ENCODE peak calls at places on chromosome 1, in nine cellular contexts. W is CD8-positive, alpha-beta T cell; Q is A549; P is GM12865; K is fibroblast of mammary gland; L is heart right ventricle; V is fibroblast of the aortic adventitia; M is fibroblast of lung; A is B cell. N is an unnamed sample.

GRCh38 chr1:201295861-201296260 is 12.6 kb downstream of the PKP1 start:
- DNase-seq in W (no peak), Q (peak), P (no peak), K (peak), L (no peak), V (peak), M (peak), A (no peak), N (peak)

GRCh38 chr1:235038701-235039100 is 89.9 kb downstream of the TOMM20 start:
- DNase-seq in W (no peak), Q (no peak), P (no peak), K (no peak), L (no peak), V (no peak), M (no peak), A (no peak), N (no peak)

GRCh38 chr1:9181990-9182783 is 52.4 kb upstream of the H6PD start:
- DNase-seq in W (no peak), Q (no peak), P (peak), K (peak), L (no peak), V (peak), M (no peak), A (no peak), N (peak)

GRCh38 chr1:9601942-9602793 is 13.5 kb downstream of the TMEM201 start:
- DNase-seq in W (no peak), Q (no peak), P (no peak), K (no peak), L (no peak), V (no peak), M (no peak), A (no peak), N (no peak)

GRCh38 chr1:151511636-151512215 is 539 bp downstream of the CGN start:
- DNase-seq in W (peak), Q (peak), P (peak), K (no peak), L (peak), V (no peak), M (no peak), A (no peak), N (peak)

GRCh38 chr1:208500379-208500778 is 256.2 kb upstream of the PLXNA2 start:
- DNase-seq in W (no peak), Q (no peak), P (no peak), K (no peak), L (no peak), V (no peak), M (no peak), A (no peak), N (no peak)

GRCh38 chr1:209931141-209931540 is 6.9 kb upstream of the SYT14 start:
- DNase-seq in W (no peak), Q (no peak), P (no peak), K (no peak), L (no peak), V (no peak), M (no peak), A (no peak), N (no peak)

GRCh38 chr1:175221548-175222175 is 29.1 kb upstream of the KIAA0040 start:
- DNase-seq in W (no peak), Q (no peak), P (no peak), K (no peak), L (peak), V (peak), M (peak), A (no peak), N (peak)

GRCh38 chr1:214332950-214333798 is 52.2 kb downstream of the SMYD2 start:
- DNase-seq in W (no peak), Q (peak), P (peak), K (peak), L (peak), V (peak), M (peak), A (no peak), N (peak)

GRCh38 chr1:75133754-75134655 is at the start of gene LHX8:
- DNase-seq in W (no peak), Q (no peak), P (peak), K (no peak), L (no peak), V (no peak), M (peak), A (no peak), N (no peak)

GRCh38 chr1:17825273-17826164 is 70.4 kb downstream of the ACTL8 start:
- DNase-seq in W (no peak), Q (no peak), P (no peak), K (peak), L (no peak), V (no peak), M (no peak), A (no peak), N (no peak)

GRCh38 chr1:53956308-53957168 is 10.4 kb downstream of the LRRC42 start:
- DNase-seq in W (no peak), Q (no peak), P (no peak), K (peak), L (no peak), V (no peak), M (no peak), A (no peak), N (peak)

GRCh38 chr1:215273838-215274516 is 191.4 kb downstream of the KCNK2 start:
- DNase-seq in W (no peak), Q (no peak), P (no peak), K (peak), L (no peak), V (peak), M (peak), A (no peak), N (peak)

GRCh38 chr1:62689524-62689923 is 1.3 kb upstream of the DOCK7 start:
- DNase-seq in W (no peak), Q (no peak), P (peak), K (peak), L (no peak), V (peak), M (peak), A (no peak), N (peak)

GRCh38 chr1:175887981-175888428 is 144.6 kb upstream of the TNR start:
- DNase-seq in W (no peak), Q (peak), P (peak), K (peak), L (peak), V (peak), M (peak), A (no peak), N (peak)

GRCh38 chr1:212281589-212281988 is 3.6 kb upstream of the PPP2R5A start:
- DNase-seq in W (no peak), Q (no peak), P (no peak), K (peak), L (no peak), V (peak), M (no peak), A (no peak), N (peak)

DNA sequence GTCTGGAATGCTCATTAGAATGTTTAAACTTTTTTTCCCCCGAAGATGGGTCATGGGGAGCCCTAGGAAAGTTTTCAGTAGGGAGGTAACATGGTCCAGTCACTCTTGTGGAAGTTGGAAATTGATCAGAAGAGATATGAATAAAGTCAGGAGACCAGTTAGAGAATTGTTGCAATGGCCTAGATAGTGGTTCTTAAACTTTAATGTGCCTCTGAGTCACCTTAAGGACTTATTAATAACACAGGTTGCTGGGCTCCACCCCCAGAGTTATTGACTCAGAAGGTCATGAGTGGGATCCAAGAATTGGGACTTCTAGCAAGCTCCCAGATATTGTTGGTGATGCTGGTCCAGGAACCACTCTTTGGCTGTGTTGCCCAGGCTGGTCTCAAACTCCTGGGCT is 3.2 kb upstream of the TFAP2E start:
- DNase-seq in W (no peak), Q (no peak), P (no peak), K (peak), L (no peak), V (peak), M (peak), A (no peak), N (no peak)
- TF ChIP-seq CTCF in W (no peak), Q (no peak), P (no peak), K (no peak), L (no peak), V (no peak), M (no peak), A (no peak), N (no peak)

DNA sequence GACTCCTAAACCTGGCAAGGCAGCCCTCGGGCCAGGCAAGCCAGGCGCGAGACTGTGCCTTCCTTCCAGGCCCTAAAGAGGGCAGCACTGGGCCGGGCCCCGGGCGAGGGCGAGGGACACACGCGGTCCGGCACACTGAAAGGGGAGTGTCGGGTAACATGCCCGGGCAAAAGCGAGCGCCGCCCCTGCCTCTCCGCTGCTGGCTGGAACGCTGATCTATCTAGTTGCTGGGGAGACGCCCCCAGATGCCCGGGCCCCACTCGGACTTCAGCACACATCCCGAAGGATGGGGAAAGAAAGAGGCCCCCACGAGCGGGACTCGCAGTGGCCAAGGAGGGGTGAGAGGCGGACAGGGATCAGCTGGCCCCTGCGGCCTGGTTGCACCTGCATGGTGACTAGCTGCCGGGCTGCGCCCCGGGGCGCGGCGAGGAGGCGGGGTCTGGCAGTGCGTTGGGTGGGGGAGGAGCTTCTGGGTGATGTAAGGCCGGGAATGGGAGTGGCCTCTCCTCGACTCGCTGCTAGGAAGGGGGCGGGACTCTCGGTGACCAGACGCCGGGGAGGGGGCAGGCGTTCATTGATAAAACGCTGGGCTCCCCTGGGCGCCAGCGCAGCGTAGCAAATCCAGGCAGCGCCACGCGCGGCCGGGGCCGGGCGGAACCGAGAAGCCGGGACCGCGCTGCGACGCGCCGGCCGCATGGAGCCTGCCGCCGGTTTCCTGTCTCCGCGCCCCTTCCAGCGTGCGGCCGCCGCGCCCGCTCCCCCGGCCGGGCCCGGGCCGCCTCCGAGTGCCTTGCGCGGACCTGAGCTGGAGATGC is at the start of gene PLK3:
- DNase-seq in W (peak), Q (peak), P (peak), K (peak), L (peak), V (peak), M (peak), A (peak), N (peak)
- TF ChIP-seq CTCF in W (peak), Q (peak), P (peak), K (peak), L (peak), V (peak), M (peak), A (peak), N (peak)

DNA sequence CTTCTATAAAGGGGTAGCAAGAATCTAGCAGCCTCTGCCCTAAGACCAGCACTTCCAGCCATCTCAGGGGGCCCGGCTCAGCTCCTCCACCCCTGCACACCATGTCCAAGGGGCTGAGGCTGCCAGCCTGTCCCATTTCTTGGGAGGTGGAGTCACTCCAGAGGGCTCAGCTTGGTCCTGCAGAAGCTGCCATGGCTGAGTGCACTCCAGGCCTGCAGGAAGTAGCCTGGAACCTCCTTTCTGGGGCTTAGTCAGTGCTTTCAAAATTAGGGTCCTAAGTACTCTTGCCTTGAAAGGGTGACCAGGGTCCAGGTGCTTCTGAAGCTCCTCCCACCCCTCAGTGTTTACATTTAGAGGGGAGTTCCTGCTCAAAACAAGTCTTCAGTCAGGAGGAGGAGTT is 128.3 kb upstream of the VAMP3 start:
- DNase-seq in W (no peak), Q (no peak), P (no peak), K (no peak), L (no peak), V (no peak), M (no peak), A (no peak), N (no peak)
- TF ChIP-seq CTCF in W (no peak), Q (no peak), P (no peak), K (no peak), L (no peak), V (no peak), M (no peak), A (no peak), N (no peak)

GRCh38 chr1:47179988-47180563 is 9.8 kb downstream of the PDZK1IP1 start:
- DNase-seq in W (no peak), Q (no peak), P (no peak), K (no peak), L (no peak), V (no peak), M (no peak), A (no peak), N (no peak)
- TF ChIP-seq CTCF in W (no peak), Q (no peak), P (no peak), K (no peak), L (no peak), V (no peak), M (no peak), A (no peak), N (no peak)

GRCh38 chr1:183023146-183023600 is at the start of gene LAMC1:
- DNase-seq in W (no peak), Q (peak), P (peak), K (peak), L (peak), V (peak), M (peak), A (peak), N (peak)

GRCh38 chr1:183022202-183023145 is 746 bp upstream of the LAMC1 start:
- DNase-seq in W (no peak), Q (peak), P (peak), K (peak), L (peak), V (peak), M (peak), A (peak), N (peak)

GRCh38 chr1:183021405-183022201 is 1.6 kb upstream of the LAMC1 start:
- DNase-seq in W (no peak), Q (no peak), P (no peak), K (no peak), L (no peak), V (no peak), M (no peak), A (no peak), N (no peak)

GRCh38 chr1:183019126-183019740 is 4.0 kb upstream of the LAMC1 start:
- DNase-seq in W (no peak), Q (no peak), P (no peak), K (no peak), L (no peak), V (peak), M (peak), A (no peak), N (no peak)

GRCh38 chr1:183019860-183020259 is 3.4 kb upstream of the LAMC1 start:
- DNase-seq in W (no peak), Q (no peak), P (no peak), K (peak), L (no peak), V (peak), M (peak), A (no peak), N (peak)
- TF ChIP-seq CTCF in W (no peak), Q (peak), P (no peak), K (peak), L (peak), V (peak), M (peak), A (no peak), N (peak)

GRCh38 chr1:100428160-100428559 is 75.9 kb downstream of the CDC14A start:
- DNase-seq in W (no peak), Q (no peak), P (no peak), K (peak), L (no peak), V (no peak), M (peak), A (no peak), N (no peak)

GRCh38 chr1:100419072-100419471 is 66.8 kb downstream of the CDC14A start:
- DNase-seq in W (no peak), Q (no peak), P (no peak), K (no peak), L (no peak), V (no peak), M (no peak), A (no peak), N (no peak)

GRCh38 chr1:100422065-100422464 is 69.8 kb downstream of the CDC14A start:
- DNase-seq in W (no peak), Q (no peak), P (no peak), K (no peak), L (no peak), V (no peak), M (no peak), A (no peak), N (no peak)

GRCh38 chr1:100423832-100424337 is 71.6 kb downstream of the CDC14A start:
- DNase-seq in W (no peak), Q (no peak), P (peak), K (no peak), L (no peak), V (no peak), M (no peak), A (no peak), N (no peak)
- TF ChIP-seq CTCF in W (no peak), Q (no peak), P (no peak), K (no peak), L (no peak), V (no peak), M (no peak), A (peak), N (no peak)